ENCODE peak calls at places on chromosomes 11 and 22, in ten cellular contexts. D is cardiac fibroblast, V is cardiac muscle cell, C is psoas muscle, T is GM12865, F is tibial nerve, X is BE2C, S is IMR-90, A is upper lobe of right lung, P is hepatocyte. K is an unnamed sample.
A peak's percentile ranks its signal among the peaks of the same experiment; 100 is the strongest.

GRCh38 chr22:48902001-48902869 is 925.4 kb downstream of the BRD1 start:
- DNase-seq in D (no peak), V (no peak), C (no peak), T (no peak), F (no peak), X (no peak), S (no peak), A (peak; percentile 47), P (no peak), K (no peak)

GRCh38 chr22:45942787-45943493 is 34.0 kb downstream of the WNT7B start:
- DNase-seq in D (no peak), V (no peak), C (no peak), T (no peak), F (no peak), X (no peak), S (no peak), A (no peak), P (no peak), K (no peak)

GRCh38 chr11:57896641-57897145 is 127.0 kb upstream of the OR9Q1 start:
- DNase-seq in D (no peak), V (no peak), C (no peak), T (no peak), F (no peak), X (no peak), S (peak; percentile 1), A (no peak), P (no peak), K (peak; percentile 1)

GRCh38 chr11:60748225-60748624 is 8.4 kb upstream of the MS4A15 start:
- DNase-seq in D (no peak), V (no peak), C (no peak), T (no peak), F (no peak), X (no peak), S (no peak), A (no peak), P (no peak), K (no peak)

GRCh38 chr22:27438271-27438980 is 363.1 kb downstream of the MN1 start:
- DNase-seq in D (peak; percentile 31), V (no peak), C (no peak), T (no peak), F (no peak), X (peak; percentile 73), S (peak; percentile 9), A (no peak), P (peak; percentile 57), K (no peak)

GRCh38 chr11:12535321-12535720 is 138.9 kb upstream of the TEAD1 start:
- DNase-seq in D (no peak), V (no peak), C (no peak), T (no peak), F (no peak), X (no peak), S (no peak), A (no peak), P (no peak), K (no peak)

GRCh38 chr11:66020618-66021357 is 5.5 kb downstream of the CATSPER1 start:
- DNase-seq in D (peak; percentile 74), V (no peak), C (peak; percentile 49), T (no peak), F (no peak), X (peak; percentile 42), S (peak; percentile 79), A (peak; percentile 82), P (no peak), K (peak; percentile 76)

GRCh38 chr11:9315078-9315688 is 790 bp upstream of the TMEM41B start:
- DNase-seq in D (no peak), V (no peak), C (no peak), T (no peak), F (no peak), X (no peak), S (peak; percentile 4), A (no peak), P (no peak), K (no peak)

GRCh38 chr11:129412501-129412900 is 36.9 kb downstream of the BARX2 start:
- DNase-seq in D (no peak), V (no peak), C (no peak), T (no peak), F (no peak), X (no peak), S (no peak), A (no peak), P (no peak), K (no peak)

GRCh38 chr11:73221996-73222395 is 3.9 kb downstream of the P2RY2 start:
- DNase-seq in D (no peak), V (no peak), C (no peak), T (no peak), F (no peak), X (no peak), S (no peak), A (peak; percentile 17), P (no peak), K (no peak)

GRCh38 chr11:720017-720641 is 14.1 kb downstream of the EPS8L2 start:
- DNase-seq in D (no peak), V (no peak), C (no peak), T (no peak), F (no peak), X (no peak), S (no peak), A (no peak), P (no peak), K (no peak)
- H3K4me3 ChIP-seq in D (no peak overlapping the region), V (no peak overlapping the region), C (peak overlapping the region; percentile 38), T (no peak overlapping the region), F (no peak overlapping the region), X (no peak overlapping the region), S (no peak overlapping the region), A (no peak overlapping the region), P (no peak overlapping the region), K (no peak overlapping the region)

DNA sequence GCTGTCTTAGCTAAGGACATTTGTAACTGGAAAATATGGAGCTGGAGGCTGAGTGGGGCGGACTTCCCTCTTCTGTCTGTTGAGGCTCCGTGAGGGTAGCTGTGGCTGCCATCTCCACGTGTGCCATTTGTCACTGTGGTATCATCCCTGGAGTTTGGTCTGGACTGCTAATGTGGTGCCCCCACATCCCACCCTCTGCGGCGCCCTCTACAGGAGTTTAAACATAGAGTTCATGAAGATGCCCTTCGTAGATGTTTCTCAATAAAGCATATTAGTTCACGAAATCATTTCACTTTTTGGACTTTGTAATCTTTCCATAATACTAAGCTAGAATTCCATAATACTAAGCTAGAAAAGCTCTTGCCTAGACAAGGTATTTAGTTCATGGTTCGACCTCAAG is 52.4 kb downstream of the TECTA start:
- DNase-seq in D (no peak), V (no peak), C (no peak), T (no peak), F (no peak), X (no peak), S (no peak), A (no peak), P (no peak), K (no peak)
- TF ChIP-seq CTCF in D (no peak), V (no peak), C (no peak), T (no peak), F (no peak), X (peak; percentile 13), S (no peak), A (no peak), P (no peak), K (no peak)

DNA sequence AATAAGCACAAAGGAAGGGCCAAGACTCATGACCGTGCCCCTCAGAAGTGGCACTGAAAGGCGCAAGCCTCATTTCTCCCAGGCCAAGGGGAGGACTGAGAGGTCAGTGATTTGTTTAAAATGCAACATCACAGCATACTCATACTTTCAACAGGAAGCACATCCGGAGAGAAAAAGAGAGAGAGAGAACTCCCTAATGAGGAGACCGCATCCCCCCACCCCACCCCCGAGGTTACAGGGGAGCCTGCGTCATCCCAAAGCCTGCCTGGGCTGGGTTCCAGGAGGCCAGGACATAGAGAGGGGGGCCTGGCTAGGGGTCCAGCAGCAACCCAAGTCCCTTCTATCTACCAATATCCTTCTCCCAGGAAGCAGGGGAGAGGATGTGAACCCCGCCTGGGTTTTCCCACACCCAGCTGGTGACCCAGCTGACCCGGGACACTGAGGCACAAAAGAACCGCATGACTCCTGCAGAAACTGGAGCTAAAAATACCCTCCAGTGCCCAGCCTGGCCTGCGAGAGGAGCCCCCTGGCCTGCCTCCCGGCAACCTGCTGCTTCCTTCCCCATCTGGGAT is 3.8 kb downstream of the CSNK1E start:
- DNase-seq in D (peak; percentile 96), V (no peak), C (peak; percentile 78), T (peak; percentile 80), F (no peak), X (no peak), S (peak; percentile 96), A (no peak), P (peak; percentile 67), K (peak; percentile 99)
- H3K4me3 ChIP-seq in D (peak overlapping the region; percentile 12), V (no peak overlapping the region), C (peak overlapping the region; percentile 76), T (peak overlapping the region; percentile 82), F (peak overlapping the region; percentile 97), X (no peak overlapping the region), S (peak overlapping the region; percentile 92), A (peak overlapping the region; percentile 79), P (no peak overlapping the region), K (peak overlapping the region; percentile 73)

GRCh38 chr22:35522571-35523149 is 18.0 kb upstream of the RASD2 start:
- DNase-seq in D (no peak), V (no peak), C (no peak), T (no peak), F (no peak), X (no peak), S (no peak), A (no peak), P (no peak), K (no peak)

GRCh38 chr22:35526333-35526979 is 14.2 kb upstream of the RASD2 start:
- DNase-seq in D (no peak), V (no peak), C (no peak), T (no peak), F (no peak), X (no peak), S (no peak), A (no peak), P (no peak), K (no peak)

GRCh38 chr22:35523167-35523928 is 17.3 kb upstream of the RASD2 start:
- DNase-seq in D (no peak), V (no peak), C (no peak), T (no peak), F (no peak), X (no peak), S (no peak), A (no peak), P (no peak), K (peak; percentile 54)

GRCh38 chr22:35525687-35526332 is 14.8 kb upstream of the RASD2 start:
- DNase-seq in D (no peak), V (no peak), C (no peak), T (no peak), F (no peak), X (no peak), S (no peak), A (no peak), P (no peak), K (no peak)

DNA sequence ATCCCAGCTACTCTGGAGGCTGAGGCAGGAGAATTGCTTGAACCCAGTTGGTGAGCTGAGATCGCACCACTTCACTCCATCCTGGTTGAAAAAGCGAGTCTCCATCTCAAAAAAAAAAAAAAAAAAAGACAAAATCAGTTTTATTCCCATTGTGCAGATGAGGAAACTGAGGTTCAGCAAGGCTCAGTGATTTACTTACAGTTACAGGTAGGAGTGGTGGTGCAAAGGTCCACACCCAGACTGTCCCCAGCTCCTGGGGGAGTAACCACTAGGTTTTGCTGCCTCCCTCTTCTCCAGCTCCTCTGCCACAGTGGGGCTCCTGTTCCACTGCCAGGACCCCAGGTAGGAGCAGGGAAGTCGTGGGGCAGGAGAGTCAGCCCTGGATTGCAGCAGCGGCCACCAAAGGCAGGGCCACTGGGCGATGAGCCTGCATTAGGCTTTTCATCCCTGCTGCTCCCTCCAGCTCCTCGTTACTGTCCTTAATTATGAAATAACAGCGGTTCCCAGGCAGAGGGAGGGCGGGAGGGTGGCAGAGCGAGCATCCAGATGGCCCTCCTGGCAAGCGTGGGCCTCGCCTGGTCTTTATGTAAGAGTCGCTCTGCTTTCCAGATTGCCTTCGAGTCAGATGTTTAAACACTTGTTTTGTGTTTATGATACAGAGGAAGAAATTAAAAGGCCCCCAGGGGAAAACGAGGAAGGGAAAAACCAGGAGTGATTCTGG is 15.5 kb upstream of the RASD2 start:
- DNase-seq in D (no peak), V (no peak), C (no peak), T (no peak), F (no peak), X (peak; percentile 93), S (no peak), A (no peak), P (peak; percentile 61), K (peak; percentile 80)
- TF ChIP-seq CTCF in D (no peak), V (no peak), C (no peak), T (no peak), F (no peak), X (no peak), S (no peak), A (no peak), P (no peak), K (no peak)

K was measured in fibroblast of villous mesenchyme.